ENCODE peak calls at places on chromosomes 7 and 10, in eight cellular contexts. One of them, this sample, is unnamed. For H3K4me1 and H3K9me2, the result is how much of the 10 kb centered on the place peaks cover.

GRCh38 chr10:80204801-80205477 is 398 bp downstream of the ANXA11 start:
- DNase-seq in OCI-LY7: peak
- DNase-seq in HCT116: no peak
- DNase-seq in GM23338: peak
- DNase-seq in hepatocyte: peak
- DNase-seq in PC-3: peak
- DNase-seq in SK-N-SH: peak
- DNase-seq in MM.1S: peak
- DNase-seq in this sample: peak

GRCh38 chr7:85001493-85002345 is 185.1 kb downstream of the SEMA3D start:
- DNase-seq in OCI-LY7: no peak
- DNase-seq in HCT116: no peak
- DNase-seq in GM23338: no peak
- DNase-seq in hepatocyte: no peak
- DNase-seq in PC-3: no peak
- DNase-seq in SK-N-SH: no peak
- DNase-seq in MM.1S: no peak
- DNase-seq in this sample: no peak

GRCh38 chr10:97687785-97688781 is 1.0 kb upstream of the AVPI1 start:
- DNase-seq in OCI-LY7: no peak
- DNase-seq in HCT116: no peak
- DNase-seq in GM23338: peak
- DNase-seq in hepatocyte: no peak
- DNase-seq in PC-3: peak
- DNase-seq in SK-N-SH: no peak
- DNase-seq in MM.1S: no peak
- DNase-seq in this sample: peak

GRCh38 chr7:141074162-141074989 is 512 bp downstream of the TMEM178B start:
- DNase-seq in OCI-LY7: no peak
- DNase-seq in HCT116: no peak
- DNase-seq in GM23338: peak
- DNase-seq in hepatocyte: peak
- DNase-seq in PC-3: peak
- DNase-seq in SK-N-SH: peak
- DNase-seq in MM.1S: peak
- DNase-seq in this sample: peak

GRCh38 chr7:138835087-138835486 is 37.1 kb upstream of the ATP6V0A4 start:
- DNase-seq in OCI-LY7: no peak
- DNase-seq in HCT116: no peak
- DNase-seq in GM23338: no peak
- DNase-seq in hepatocyte: no peak
- DNase-seq in PC-3: no peak
- DNase-seq in SK-N-SH: no peak
- DNase-seq in MM.1S: no peak
- DNase-seq in this sample: no peak

GRCh38 chr7:20200965-20201364 is 16.2 kb downstream of the MACC1 start:
- DNase-seq in OCI-LY7: no peak
- DNase-seq in HCT116: no peak
- DNase-seq in GM23338: no peak
- DNase-seq in hepatocyte: no peak
- DNase-seq in PC-3: no peak
- DNase-seq in SK-N-SH: no peak
- DNase-seq in MM.1S: no peak
- DNase-seq in this sample: no peak

GRCh38 chr10:105718207-105718995 is 1077.3 kb downstream of the SORCS3 start:
- DNase-seq in OCI-LY7: no peak
- DNase-seq in HCT116: no peak
- DNase-seq in GM23338: no peak
- DNase-seq in hepatocyte: no peak
- DNase-seq in PC-3: no peak
- DNase-seq in SK-N-SH: no peak
- DNase-seq in MM.1S: peak
- DNase-seq in this sample: no peak

GRCh38 chr10:22541900-22542299 is 172.5 kb downstream of the PIP4K2A start:
- DNase-seq in OCI-LY7: no peak
- DNase-seq in HCT116: no peak
- DNase-seq in GM23338: no peak
- DNase-seq in hepatocyte: no peak
- DNase-seq in PC-3: no peak
- DNase-seq in SK-N-SH: no peak
- DNase-seq in MM.1S: no peak
- DNase-seq in this sample: no peak

GRCh38 chr7:120583835-120584586 is 273.9 kb downstream of the TSPAN12 start:
- DNase-seq in OCI-LY7: no peak
- DNase-seq in HCT116: peak
- DNase-seq in GM23338: peak
- DNase-seq in hepatocyte: no peak
- DNase-seq in PC-3: peak
- DNase-seq in SK-N-SH: no peak
- DNase-seq in MM.1S: no peak
- DNase-seq in this sample: peak

GRCh38 chr10:12981570-12981969 is 19.9 kb downstream of the CCDC3 start:
- DNase-seq in OCI-LY7: no peak
- DNase-seq in HCT116: peak
- DNase-seq in GM23338: no peak
- DNase-seq in hepatocyte: no peak
- DNase-seq in PC-3: peak
- DNase-seq in SK-N-SH: no peak
- DNase-seq in MM.1S: no peak
- DNase-seq in this sample: peak

GRCh38 chr7:108146070-108146842 is 16.1 kb upstream of the LAMB4 start:
- DNase-seq in OCI-LY7: peak
- DNase-seq in HCT116: peak
- DNase-seq in GM23338: peak
- DNase-seq in hepatocyte: peak
- DNase-seq in PC-3: peak
- DNase-seq in SK-N-SH: peak
- DNase-seq in MM.1S: peak
- DNase-seq in this sample: peak

GRCh38 chr10:47165711-47166404 is 134.1 kb upstream of the GDF10 start:
- DNase-seq in OCI-LY7: no peak
- DNase-seq in HCT116: no peak
- DNase-seq in GM23338: no peak
- DNase-seq in hepatocyte: peak
- DNase-seq in PC-3: no peak
- DNase-seq in SK-N-SH: no peak
- DNase-seq in MM.1S: no peak
- DNase-seq in this sample: peak

GRCh38 chr10:20882091-20882490 is 15.0 kb downstream of the NEBL start:
- DNase-seq in OCI-LY7: no peak
- DNase-seq in HCT116: no peak
- DNase-seq in GM23338: no peak
- DNase-seq in hepatocyte: no peak
- DNase-seq in PC-3: no peak
- DNase-seq in SK-N-SH: no peak
- DNase-seq in MM.1S: no peak
- DNase-seq in this sample: no peak

GRCh38 chr10:122084286-122085041 is 95.5 kb downstream of the TACC2 start:
- DNase-seq in OCI-LY7: no peak
- DNase-seq in HCT116: no peak
- DNase-seq in GM23338: no peak
- DNase-seq in hepatocyte: no peak
- DNase-seq in PC-3: no peak
- DNase-seq in SK-N-SH: no peak
- DNase-seq in MM.1S: no peak
- DNase-seq in this sample: no peak

GRCh38 chr7:142134944-142135343 is 23.4 kb downstream of the MGAM2 start:
- DNase-seq in OCI-LY7: no peak
- DNase-seq in HCT116: no peak
- DNase-seq in GM23338: no peak
- DNase-seq in hepatocyte: no peak
- DNase-seq in PC-3: no peak
- DNase-seq in SK-N-SH: no peak
- DNase-seq in MM.1S: no peak
- DNase-seq in this sample: no peak

GRCh38 chr10:30762620-30763019 is 133.1 kb upstream of the LYZL2 start:
- DNase-seq in OCI-LY7: no peak
- DNase-seq in HCT116: no peak
- DNase-seq in GM23338: no peak
- DNase-seq in hepatocyte: no peak
- DNase-seq in PC-3: no peak
- DNase-seq in SK-N-SH: no peak
- DNase-seq in MM.1S: no peak
- DNase-seq in this sample: no peak

GRCh38 chr7:111392976-111393762 is 169.1 kb downstream of the IMMP2L start:
- DNase-seq in OCI-LY7: no peak
- DNase-seq in HCT116: no peak
- DNase-seq in GM23338: peak
- DNase-seq in hepatocyte: no peak
- DNase-seq in PC-3: no peak
- DNase-seq in SK-N-SH: no peak
- DNase-seq in MM.1S: no peak
- DNase-seq in this sample: peak

GRCh38 chr10:30821994-30822692 is 192.6 kb upstream of the LYZL2 start:
- DNase-seq in OCI-LY7: no peak
- DNase-seq in HCT116: no peak
- DNase-seq in GM23338: no peak
- DNase-seq in hepatocyte: no peak
- DNase-seq in PC-3: no peak
- DNase-seq in SK-N-SH: no peak
- DNase-seq in MM.1S: no peak
- DNase-seq in this sample: peak

GRCh38 chr10:70528726-70529362 is 50.3 kb downstream of the PALD1 start:
- DNase-seq in OCI-LY7: peak
- DNase-seq in HCT116: peak
- DNase-seq in GM23338: peak
- DNase-seq in hepatocyte: no peak
- DNase-seq in PC-3: peak
- DNase-seq in SK-N-SH: peak
- DNase-seq in MM.1S: no peak
- DNase-seq in this sample: peak

GRCh38 chr10:102752934-102753664 is 9.4 kb downstream of the WBP1L start:
- DNase-seq in OCI-LY7: peak
- DNase-seq in HCT116: no peak
- DNase-seq in GM23338: peak
- DNase-seq in hepatocyte: peak
- DNase-seq in PC-3: peak
- DNase-seq in SK-N-SH: peak
- DNase-seq in MM.1S: peak
- DNase-seq in this sample: peak

GRCh38 chr7:43639858-43640491 is 57.1 kb downstream of the STK17A start:
- DNase-seq in OCI-LY7: no peak
- DNase-seq in HCT116: no peak
- DNase-seq in GM23338: no peak
- DNase-seq in hepatocyte: peak
- DNase-seq in PC-3: peak
- DNase-seq in SK-N-SH: no peak
- DNase-seq in MM.1S: no peak
- DNase-seq in this sample: peak

GRCh38 chr7:5362466-5362865 is 61.2 kb downstream of the TNRC18 start:
- DNase-seq in OCI-LY7: no peak
- DNase-seq in HCT116: no peak
- DNase-seq in GM23338: no peak
- DNase-seq in hepatocyte: no peak
- DNase-seq in PC-3: no peak
- DNase-seq in SK-N-SH: no peak
- DNase-seq in MM.1S: no peak
- DNase-seq in this sample: no peak

GRCh38 chr7:94289071-94289470 is 105.6 kb upstream of the COL1A2 start:
- DNase-seq in OCI-LY7: peak
- DNase-seq in HCT116: peak
- DNase-seq in GM23338: peak
- DNase-seq in hepatocyte: peak
- DNase-seq in PC-3: peak
- DNase-seq in SK-N-SH: peak
- DNase-seq in MM.1S: peak
- DNase-seq in this sample: peak
- TF ChIP-seq EZH2phosphoT487 in OCI-LY7: no peak
- TF ChIP-seq EZH2phosphoT487 in HCT116: no peak
- TF ChIP-seq EZH2phosphoT487 in GM23338: no peak
- TF ChIP-seq EZH2phosphoT487 in hepatocyte: no peak
- TF ChIP-seq EZH2phosphoT487 in PC-3: no peak
- TF ChIP-seq EZH2phosphoT487 in SK-N-SH: no peak
- TF ChIP-seq EZH2phosphoT487 in MM.1S: no peak
- TF ChIP-seq EZH2phosphoT487 in this sample: no peak

GRCh38 chr7:94047965-94048364 is 43.8 kb upstream of the BET1 start:
- DNase-seq in OCI-LY7: no peak
- DNase-seq in HCT116: no peak
- DNase-seq in GM23338: no peak
- DNase-seq in hepatocyte: no peak
- DNase-seq in PC-3: no peak
- DNase-seq in SK-N-SH: no peak
- DNase-seq in MM.1S: no peak
- DNase-seq in this sample: no peak
- H3K4me1 ChIP-seq in OCI-LY7: half or more
- H3K4me1 ChIP-seq in HCT116: under half
- H3K4me1 ChIP-seq in GM23338: under half
- H3K4me1 ChIP-seq in hepatocyte: under half
- H3K4me1 ChIP-seq in PC-3: under half
- H3K4me1 ChIP-seq in SK-N-SH: under half
- H3K4me1 ChIP-seq in MM.1S: under half
- H3K4me1 ChIP-seq in this sample: under half

GRCh38 chr7:15378494-15378893 is 183.3 kb downstream of the AGMO start:
- DNase-seq in OCI-LY7: no peak
- DNase-seq in HCT116: no peak
- DNase-seq in GM23338: no peak
- DNase-seq in hepatocyte: no peak
- DNase-seq in PC-3: no peak
- DNase-seq in SK-N-SH: no peak
- DNase-seq in MM.1S: no peak
- DNase-seq in this sample: no peak

GRCh38 chr7:15376601-15377000 is 185.2 kb downstream of the AGMO start:
- DNase-seq in OCI-LY7: no peak
- DNase-seq in HCT116: no peak
- DNase-seq in GM23338: no peak
- DNase-seq in hepatocyte: no peak
- DNase-seq in PC-3: no peak
- DNase-seq in SK-N-SH: no peak
- DNase-seq in MM.1S: no peak
- DNase-seq in this sample: no peak
- H3K9me2 ChIP-seq in OCI-LY7: under half
- H3K9me2 ChIP-seq in HCT116: under half
- H3K9me2 ChIP-seq in GM23338: under half
- H3K9me2 ChIP-seq in hepatocyte: under half
- H3K9me2 ChIP-seq in PC-3: under half
- H3K9me2 ChIP-seq in SK-N-SH: under half
- H3K9me2 ChIP-seq in MM.1S: under half
- H3K9me2 ChIP-seq in this sample: under half

DNA sequence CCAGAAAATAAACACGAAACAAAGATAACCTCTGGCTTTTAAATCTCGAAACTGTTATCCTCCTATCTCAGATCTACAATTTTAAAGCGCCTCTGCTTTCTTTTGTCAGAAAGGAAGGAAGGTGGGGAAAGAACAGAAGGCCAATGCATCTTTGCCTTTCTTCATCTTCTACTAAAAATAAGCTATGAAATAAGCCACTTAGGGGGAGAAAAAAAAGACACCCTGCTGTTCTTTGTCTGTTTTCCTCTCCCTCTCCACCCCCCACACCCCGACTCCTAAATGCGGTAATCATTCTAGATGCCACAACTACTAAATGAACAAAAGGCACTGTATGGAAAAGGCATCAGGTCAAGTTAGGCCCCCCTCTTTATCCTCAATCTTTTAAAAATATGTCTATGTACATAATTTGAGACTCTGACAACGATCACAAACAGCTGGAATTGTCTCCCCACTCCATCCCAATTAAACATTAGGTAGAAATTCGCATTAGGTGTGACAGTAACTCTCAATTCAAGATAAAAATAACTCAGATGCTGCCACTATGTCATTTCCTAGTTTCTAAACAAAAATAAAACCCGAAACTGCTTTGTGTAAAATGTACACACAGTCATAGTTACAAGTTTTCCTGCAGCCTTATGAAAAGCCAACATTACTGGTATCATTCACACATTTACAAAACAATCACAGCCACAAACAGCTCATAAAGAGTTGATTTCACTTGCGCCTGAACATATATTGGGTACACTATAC is 2.4 kb downstream of the UBE2H start:
- DNase-seq in OCI-LY7: peak
- DNase-seq in HCT116: no peak
- DNase-seq in GM23338: peak
- DNase-seq in hepatocyte: no peak
- DNase-seq in PC-3: no peak
- DNase-seq in SK-N-SH: peak
- DNase-seq in MM.1S: peak
- DNase-seq in this sample: peak
- TF ChIP-seq EZH2phosphoT487 in OCI-LY7: no peak
- TF ChIP-seq EZH2phosphoT487 in HCT116: no peak
- TF ChIP-seq EZH2phosphoT487 in GM23338: no peak
- TF ChIP-seq EZH2phosphoT487 in hepatocyte: no peak
- TF ChIP-seq EZH2phosphoT487 in PC-3: no peak
- TF ChIP-seq EZH2phosphoT487 in SK-N-SH: no peak
- TF ChIP-seq EZH2phosphoT487 in MM.1S: no peak
- TF ChIP-seq EZH2phosphoT487 in this sample: no peak

This sample was measured in GM23248.